ENCODE peak calls at places on chromosome 21, in six cellular contexts. S is spleen, B is osteoblast, E is heart right ventricle, K is astrocyte, O is transverse colon. M is an unnamed sample. For H3K27me3, the result is how much of the 10 kb centered on the place peaks cover.

GRCh38 chr21:38741976-38742309 is 63.8 kb upstream of the ETS2 start:
- DNase-seq in S (no peak), B (no peak), E (no peak), K (no peak), O (no peak), M (no peak)

GRCh38 chr21:42158846-42159245 is 60.1 kb upstream of the ABCG1 start:
- DNase-seq in S (no peak), B (no peak), E (no peak), K (no peak), O (no peak), M (no peak)

GRCh38 chr21:14755086-14755485 is 209.0 kb upstream of the SAMSN1 start:
- DNase-seq in S (no peak), B (no peak), E (no peak), K (no peak), O (no peak), M (no peak)

GRCh38 chr21:39518055-39518844 is 66.5 kb downstream of the SH3BGR start:
- DNase-seq in S (no peak), B (peak), E (peak), K (peak), O (peak), M (peak)

GRCh38 chr21:15282666-15283065 is 217.9 kb upstream of the NRIP1 start:
- DNase-seq in S (no peak), B (no peak), E (no peak), K (peak), O (no peak), M (no peak)

GRCh38 chr21:42640486-42640885 is 12.9 kb upstream of the PDE9A start:
- DNase-seq in S (peak), B (no peak), E (no peak), K (no peak), O (peak), M (no peak)

GRCh38 chr21:39317134-39318090 is 4.0 kb upstream of the BRWD1 start:
- DNase-seq in S (no peak), B (peak), E (no peak), K (no peak), O (no peak), M (no peak)

GRCh38 chr21:30072496-30072895 is 94.1 kb downstream of the CLDN17 start:
- DNase-seq in S (no peak), B (no peak), E (peak), K (no peak), O (peak), M (peak)

GRCh38 chr21:42524341-42525227 is 10.9 kb downstream of the SLC37A1 start:
- DNase-seq in S (peak), B (peak), E (peak), K (peak), O (peak), M (peak)

GRCh38 chr21:28737671-28738279 is 254.9 kb downstream of the LTN1 start:
- DNase-seq in S (no peak), B (no peak), E (no peak), K (peak), O (no peak), M (peak)

GRCh38 chr21:31198575-31198974 is 145.5 kb downstream of the TIAM1 start:
- DNase-seq in S (no peak), B (peak), E (no peak), K (peak), O (no peak), M (no peak)

GRCh38 chr21:41709965-41710822 is 56.7 kb downstream of the RIPK4 start:
- DNase-seq in S (no peak), B (no peak), E (no peak), K (no peak), O (no peak), M (no peak)

GRCh38 chr21:37659874-37660273 is 256.4 kb downstream of the KCNJ6 start:
- DNase-seq in S (no peak), B (no peak), E (no peak), K (no peak), O (no peak), M (no peak)

GRCh38 chr21:28160378-28160777 is 832.3 kb downstream of the LTN1 start:
- DNase-seq in S (no peak), B (peak), E (no peak), K (no peak), O (no peak), M (no peak)

GRCh38 chr21:28338906-28339305 is 653.8 kb downstream of the LTN1 start:
- DNase-seq in S (no peak), B (no peak), E (peak), K (no peak), O (no peak), M (no peak)

GRCh38 chr21:41631564-41632461 is 123.9 kb upstream of the TMPRSS2 start:
- DNase-seq in S (no peak), B (peak), E (no peak), K (peak), O (peak), M (peak)

GRCh38 chr21:43864806-43865470 is at the start of gene AGPAT3:
- DNase-seq in S (peak), B (peak), E (no peak), K (no peak), O (no peak), M (peak)

GRCh38 chr21:14403681-14404318 is 20.9 kb upstream of the HSPA13 start:
- DNase-seq in S (no peak), B (peak), E (no peak), K (peak), O (no peak), M (no peak)

GRCh38 chr21:39612233-39613028 is at the start of gene B3GALT5:
- DNase-seq in S (no peak), B (peak), E (no peak), K (peak), O (peak), M (peak)

GRCh38 chr21:28436286-28436932 is 556.3 kb downstream of the LTN1 start:
- DNase-seq in S (no peak), B (peak), E (no peak), K (peak), O (no peak), M (peak)

GRCh38 chr21:41289431-41289830 is 27.2 kb upstream of the FAM3B start:
- DNase-seq in S (no peak), B (no peak), E (no peak), K (no peak), O (no peak), M (peak)

GRCh38 chr21:36860736-36861594 is 105.5 kb downstream of the HLCS start:
- DNase-seq in S (no peak), B (peak), E (no peak), K (peak), O (no peak), M (no peak)

GRCh38 chr21:15140321-15141019 is 75.7 kb upstream of the NRIP1 start:
- DNase-seq in S (no peak), B (no peak), E (peak), K (no peak), O (peak), M (no peak)

GRCh38 chr21:41283211-41283818 is 33.3 kb upstream of the FAM3B start:
- DNase-seq in S (no peak), B (peak), E (peak), K (peak), O (peak), M (peak)

GRCh38 chr21:42393443-42393950 is 2.4 kb downstream of the TMPRSS3 start:
- DNase-seq in S (no peak), B (no peak), E (no peak), K (no peak), O (no peak), M (no peak)

GRCh38 chr21:40490408-40490807 is 356.6 kb downstream of the DSCAM start:
- DNase-seq in S (no peak), B (no peak), E (no peak), K (no peak), O (no peak), M (no peak)

GRCh38 chr21:37193676-37194075 is 73.5 kb downstream of the VPS26C start:
- DNase-seq in S (no peak), B (no peak), E (no peak), K (no peak), O (no peak), M (no peak)

GRCh38 chr21:38898422-38899098 is 92.8 kb downstream of the ETS2 start:
- DNase-seq in S (no peak), B (no peak), E (no peak), K (no peak), O (no peak), M (no peak)

GRCh38 chr21:15001113-15001512 is 63.7 kb downstream of the NRIP1 start:
- DNase-seq in S (no peak), B (no peak), E (no peak), K (no peak), O (no peak), M (no peak)

GRCh38 chr21:15444118-15444960 is 285.4 kb upstream of the USP25 start:
- DNase-seq in S (no peak), B (no peak), E (no peak), K (no peak), O (no peak), M (no peak)

GRCh38 chr21:42066521-42066920 is 4.6 kb upstream of the UMODL1 start:
- DNase-seq in S (no peak), B (peak), E (no peak), K (no peak), O (no peak), M (no peak)

GRCh38 chr21:15058718-15059316 is 6.0 kb downstream of the NRIP1 start:
- DNase-seq in S (no peak), B (no peak), E (no peak), K (peak), O (no peak), M (peak)

GRCh38 chr21:14046401-14046800 is 164.4 kb downstream of the LIPI start:
- DNase-seq in S (no peak), B (no peak), E (no peak), K (peak), O (no peak), M (no peak)

DNA sequence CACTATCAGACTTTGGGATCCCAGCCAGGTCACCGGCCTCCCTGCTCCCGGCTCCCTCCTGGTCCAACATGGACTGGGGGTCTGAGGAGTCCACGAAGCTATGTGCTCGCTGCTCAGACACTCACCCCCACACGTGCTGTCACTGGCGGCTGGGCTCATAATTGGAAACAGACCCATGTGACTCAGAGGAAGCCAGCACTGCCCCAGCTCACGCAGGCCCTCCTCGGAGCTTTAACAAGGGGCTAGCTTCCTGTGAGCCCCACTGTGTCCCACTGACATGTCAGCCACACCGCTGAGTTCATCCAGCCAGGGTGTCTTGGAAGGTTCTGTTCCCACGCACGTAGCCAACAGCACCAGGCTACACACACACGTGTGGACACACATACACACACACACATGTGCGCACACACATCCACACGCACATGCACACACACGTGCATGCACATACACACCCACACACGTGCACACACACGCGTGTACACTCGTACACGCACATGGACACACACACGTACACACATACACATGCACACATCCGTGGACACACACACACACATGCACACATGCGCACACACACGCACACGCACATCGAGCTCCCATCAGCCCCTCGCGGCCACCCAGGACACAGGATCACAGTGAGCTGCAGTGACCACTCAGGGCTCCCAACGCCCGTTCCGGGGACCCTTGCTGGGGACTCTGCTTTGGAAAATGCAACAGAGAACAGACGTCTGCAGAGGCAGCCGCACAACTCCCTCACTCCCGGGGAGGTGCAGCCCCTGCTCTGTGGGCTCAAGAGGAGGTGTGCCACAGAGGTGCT is 18.3 kb upstream of the COL6A2 start:
- DNase-seq in S (peak), B (peak), E (no peak), K (peak), O (no peak), M (peak)
- H3K27me3 ChIP-seq in S (under half), B (under half), E (under half), K (under half), O (under half), M (under half)

DNA sequence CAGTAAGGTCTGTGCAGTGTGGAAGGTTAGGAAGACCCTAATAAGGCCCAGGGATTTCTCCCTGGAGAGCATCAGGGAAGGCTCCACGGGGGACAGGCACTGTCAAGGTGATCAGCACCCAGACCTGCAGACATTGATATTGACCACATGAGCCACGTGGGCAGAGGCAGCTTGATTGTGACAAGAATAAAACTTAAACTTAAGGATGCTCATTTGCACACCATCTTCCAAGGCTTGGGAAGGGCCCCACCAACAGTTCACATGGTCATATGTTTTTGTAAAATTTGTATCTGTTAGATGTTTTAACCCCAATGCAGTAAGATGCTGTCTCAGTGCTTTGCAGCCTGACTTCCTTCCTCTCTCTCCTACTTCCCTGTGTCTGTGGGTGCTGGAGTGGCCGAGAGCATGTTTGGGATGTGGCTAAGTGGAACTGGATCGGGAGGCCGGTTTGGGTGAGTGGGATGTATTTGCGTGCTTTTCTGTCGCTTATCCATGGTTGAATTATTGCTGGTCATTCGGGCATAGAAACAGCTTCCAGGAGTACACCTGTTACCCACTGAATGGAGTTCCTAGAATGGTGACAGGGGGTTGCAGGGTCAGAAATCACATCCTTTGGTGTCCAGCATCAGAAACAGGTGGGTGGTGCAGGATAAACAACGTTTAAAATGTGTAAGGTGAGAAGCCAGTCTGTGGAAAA is 49.8 kb upstream of the OLIG2 start:
- DNase-seq in S (no peak), B (peak), E (no peak), K (no peak), O (no peak), M (no peak)
- H3K27me3 ChIP-seq in S (under half), B (under half), E (under half), K (under half), O (under half), M (under half)

GRCh38 chr21:45463871-45464270 is 58.9 kb downstream of the COL18A1 start:
- DNase-seq in S (no peak), B (no peak), E (no peak), K (no peak), O (no peak), M (no peak)

GRCh38 chr21:45465611-45466329 is 60.8 kb downstream of the COL18A1 start:
- DNase-seq in S (peak), B (peak), E (no peak), K (no peak), O (no peak), M (no peak)

GRCh38 chr21:45466330-45467220 is 61.6 kb downstream of the COL18A1 start:
- DNase-seq in S (peak), B (peak), E (no peak), K (no peak), O (no peak), M (no peak)

GRCh38 chr21:45464309-45464708 is 59.3 kb downstream of the COL18A1 start:
- DNase-seq in S (peak), B (no peak), E (no peak), K (no peak), O (no peak), M (no peak)

GRCh38 chr21:45465105-45465504 is 60.1 kb downstream of the COL18A1 start:
- DNase-seq in S (peak), B (peak), E (no peak), K (no peak), O (no peak), M (no peak)
- H3K27me3 ChIP-seq in S (under half), B (under half), E (under half), K (under half), O (under half), M (under half)

GRCh38 chr21:34836103-34836932 is 167.5 kb downstream of the CLIC6 start:
- DNase-seq in S (no peak), B (peak), E (no peak), K (peak), O (peak), M (peak)

GRCh38 chr21:34835526-34835925 is 166.7 kb downstream of the CLIC6 start:
- DNase-seq in S (no peak), B (no peak), E (no peak), K (no peak), O (peak), M (no peak)

GRCh38 chr21:34833465-34833864 is 164.7 kb downstream of the CLIC6 start:
- DNase-seq in S (no peak), B (no peak), E (no peak), K (no peak), O (no peak), M (no peak)

GRCh38 chr21:34834307-34834706 is 165.5 kb downstream of the CLIC6 start:
- DNase-seq in S (no peak), B (no peak), E (no peak), K (no peak), O (no peak), M (no peak)

GRCh38 chr21:34834852-34835501 is 166.2 kb downstream of the CLIC6 start:
- DNase-seq in S (no peak), B (no peak), E (no peak), K (no peak), O (no peak), M (no peak)
- H3K27me3 ChIP-seq in S (under half), B (under half), E (under half), K (under half), O (under half), M (under half)

M was measured in MG63.